ENCODE peak calls at places on chromosomes 16 and 17, in five cellular contexts. One of them, this sample, is unnamed.

GRCh38 chr16:77288222-77288621 is 89.0 kb downstream of the SYCE1L start:
- DNase-seq in H9: no peak
- DNase-seq in H1: no peak
- DNase-seq in neuronal stem cell: no peak
- DNase-seq in trophoblast cell: peak
- DNase-seq in this sample: peak

GRCh38 chr16:27717726-27718125 is 167.8 kb downstream of the KATNIP start:
- DNase-seq in H9: no peak
- DNase-seq in H1: no peak
- DNase-seq in neuronal stem cell: no peak
- DNase-seq in trophoblast cell: no peak
- DNase-seq in this sample: no peak

GRCh38 chr16:30007378-30007895 is 3.4 kb downstream of the DOC2A start:
- DNase-seq in H9: no peak
- DNase-seq in H1: no peak
- DNase-seq in neuronal stem cell: no peak
- DNase-seq in trophoblast cell: no peak
- DNase-seq in this sample: no peak

GRCh38 chr16:24049113-24049512 is 207.0 kb upstream of the CACNG3 start:
- DNase-seq in H9: no peak
- DNase-seq in H1: no peak
- DNase-seq in neuronal stem cell: no peak
- DNase-seq in trophoblast cell: no peak
- DNase-seq in this sample: no peak

GRCh38 chr16:177394-177822 is 928 bp downstream of the HBA1 start:
- DNase-seq in H9: no peak
- DNase-seq in H1: no peak
- DNase-seq in neuronal stem cell: no peak
- DNase-seq in trophoblast cell: no peak
- DNase-seq in this sample: no peak

GRCh38 chr17:21299981-21300600 is 15.6 kb downstream of the MAP2K3 start:
- DNase-seq in H9: no peak
- DNase-seq in H1: no peak
- DNase-seq in neuronal stem cell: no peak
- DNase-seq in trophoblast cell: peak
- DNase-seq in this sample: no peak

GRCh38 chr17:57305918-57306317 is 49.6 kb downstream of the MSI2 start:
- DNase-seq in H9: no peak
- DNase-seq in H1: no peak
- DNase-seq in neuronal stem cell: no peak
- DNase-seq in trophoblast cell: no peak
- DNase-seq in this sample: no peak

GRCh38 chr17:49224198-49224996 is 6.2 kb downstream of the PHOSPHO1 start:
- DNase-seq in H9: peak
- DNase-seq in H1: no peak
- DNase-seq in neuronal stem cell: no peak
- DNase-seq in trophoblast cell: no peak
- DNase-seq in this sample: peak

GRCh38 chr17:17669081-17669850 is 12.0 kb upstream of the RAI1 start:
- DNase-seq in H9: no peak
- DNase-seq in H1: no peak
- DNase-seq in neuronal stem cell: no peak
- DNase-seq in trophoblast cell: no peak
- DNase-seq in this sample: no peak

GRCh38 chr16:20404637-20405036 is at the start of gene PDILT:
- DNase-seq in H9: no peak
- DNase-seq in H1: no peak
- DNase-seq in neuronal stem cell: no peak
- DNase-seq in trophoblast cell: no peak
- DNase-seq in this sample: no peak

GRCh38 chr16:20415541-20415940 is 6.2 kb downstream of the ACSM5 start:
- DNase-seq in H9: no peak
- DNase-seq in H1: no peak
- DNase-seq in neuronal stem cell: no peak
- DNase-seq in trophoblast cell: no peak
- DNase-seq in this sample: no peak

GRCh38 chr16:20410153-20410723 is 904 bp downstream of the ACSM5 start:
- DNase-seq in H9: no peak
- DNase-seq in H1: no peak
- DNase-seq in neuronal stem cell: no peak
- DNase-seq in trophoblast cell: peak
- DNase-seq in this sample: no peak

GRCh38 chr16:20411055-20411454 is 1.7 kb downstream of the ACSM5 start:
- DNase-seq in H9: no peak
- DNase-seq in H1: no peak
- DNase-seq in neuronal stem cell: no peak
- DNase-seq in trophoblast cell: no peak
- DNase-seq in this sample: no peak

GRCh38 chr16:20409398-20410152 is at the start of gene ACSM5:
- DNase-seq in H9: no peak
- DNase-seq in H1: no peak
- DNase-seq in neuronal stem cell: no peak
- DNase-seq in trophoblast cell: no peak
- DNase-seq in this sample: no peak
- H3K18ac ChIP-seq in H9: no peak
- H3K18ac ChIP-seq in H1: no peak
- H3K18ac ChIP-seq in neuronal stem cell: peak
- H3K18ac ChIP-seq in trophoblast cell: no peak
- H3K18ac ChIP-seq in this sample: no peak

DNA sequence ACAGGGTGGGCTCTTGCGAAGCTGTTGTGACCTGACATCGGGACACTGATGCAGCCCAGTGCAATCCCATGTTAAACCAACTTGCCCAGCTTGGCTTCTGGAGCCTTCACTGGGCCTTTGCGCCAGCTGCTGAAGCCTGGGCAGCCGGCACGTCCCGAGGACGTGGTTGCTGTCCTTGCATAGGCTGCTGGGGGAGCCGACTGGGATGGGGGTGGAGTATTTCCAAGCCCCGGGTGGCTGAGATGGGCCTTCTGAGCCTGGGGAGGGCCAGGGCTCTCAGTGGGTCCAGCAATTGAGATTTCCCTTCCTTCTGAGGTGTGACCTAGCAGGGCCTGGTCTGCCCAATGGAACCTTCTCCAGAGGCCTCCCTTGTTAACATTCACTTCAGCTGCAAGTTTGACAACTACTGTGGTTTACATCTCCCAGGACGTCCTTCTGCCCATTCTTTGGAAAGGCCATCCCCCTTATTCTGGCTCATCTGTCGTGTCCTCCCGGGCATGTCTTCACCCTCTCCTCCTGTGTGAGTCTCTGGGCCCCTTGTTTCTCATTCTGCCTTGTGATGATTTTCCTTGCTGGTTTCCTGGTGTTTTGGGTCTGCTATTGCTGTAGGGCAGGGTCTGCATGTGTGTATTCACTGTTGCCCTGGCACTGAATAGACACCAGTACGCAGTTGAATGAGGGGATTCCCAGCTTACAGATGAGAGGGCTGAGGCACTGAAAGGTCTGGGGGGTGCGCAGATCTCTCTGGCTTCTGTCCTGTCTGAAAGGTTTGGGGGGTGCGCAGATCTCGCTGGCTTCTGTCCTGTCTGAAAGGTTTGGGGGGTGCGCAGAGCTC is 34.4 kb downstream of the HAPSTR1 start:
- DNase-seq in H9: no peak
- DNase-seq in H1: no peak
- DNase-seq in neuronal stem cell: no peak
- DNase-seq in trophoblast cell: no peak
- DNase-seq in this sample: peak
- H2BK12ac ChIP-seq in H9: no peak
- H2BK12ac ChIP-seq in H1: no peak
- H2BK12ac ChIP-seq in neuronal stem cell: no peak
- H2BK12ac ChIP-seq in trophoblast cell: no peak
- H2BK12ac ChIP-seq in this sample: no peak

DNA sequence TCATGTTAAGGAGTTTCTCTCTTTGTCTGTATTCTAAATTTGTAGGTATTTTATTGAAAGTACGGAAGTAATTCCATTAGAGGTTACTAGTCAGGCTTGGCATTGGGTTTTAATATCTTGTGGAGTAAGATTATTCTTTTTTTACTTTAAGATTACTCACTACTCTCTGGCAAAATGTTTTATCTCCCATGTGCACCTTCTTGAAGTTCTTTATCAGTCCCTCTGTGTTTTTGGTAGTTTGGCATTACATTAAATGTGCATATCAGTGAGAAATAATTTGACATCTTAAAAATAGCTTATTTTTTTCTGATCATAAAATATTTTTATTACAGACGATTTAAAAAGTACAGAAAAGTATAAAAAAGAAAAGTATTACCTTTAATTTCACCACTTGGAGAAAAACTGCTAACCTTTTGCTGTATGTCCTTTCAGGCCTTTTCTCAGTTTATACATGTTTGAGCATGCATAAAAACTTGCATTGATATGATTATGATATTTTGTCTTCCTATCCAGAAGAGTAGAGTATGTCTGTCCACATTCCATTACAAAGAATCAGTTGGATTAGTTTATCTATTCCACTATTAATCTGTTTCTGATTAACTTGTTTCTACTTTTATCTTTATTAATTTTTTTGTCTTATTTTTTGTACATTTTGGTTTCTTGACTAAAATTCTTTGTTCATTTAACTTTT is 198.3 kb downstream of the SPECC1 start:
- DNase-seq in H9: no peak
- DNase-seq in H1: no peak
- DNase-seq in neuronal stem cell: no peak
- DNase-seq in trophoblast cell: no peak
- DNase-seq in this sample: no peak
- H3K18ac ChIP-seq in H9: no peak
- H3K18ac ChIP-seq in H1: no peak
- H3K18ac ChIP-seq in neuronal stem cell: no peak
- H3K18ac ChIP-seq in trophoblast cell: no peak
- H3K18ac ChIP-seq in this sample: no peak

GRCh38 chr16:75246504-75247205 is 4.8 kb downstream of the BCAR1 start:
- DNase-seq in H9: no peak
- DNase-seq in H1: no peak
- DNase-seq in neuronal stem cell: no peak
- DNase-seq in trophoblast cell: no peak
- DNase-seq in this sample: peak
- H2BK12ac ChIP-seq in H9: no peak
- H2BK12ac ChIP-seq in H1: peak
- H2BK12ac ChIP-seq in neuronal stem cell: peak
- H2BK12ac ChIP-seq in trophoblast cell: peak
- H2BK12ac ChIP-seq in this sample: peak

DNA sequence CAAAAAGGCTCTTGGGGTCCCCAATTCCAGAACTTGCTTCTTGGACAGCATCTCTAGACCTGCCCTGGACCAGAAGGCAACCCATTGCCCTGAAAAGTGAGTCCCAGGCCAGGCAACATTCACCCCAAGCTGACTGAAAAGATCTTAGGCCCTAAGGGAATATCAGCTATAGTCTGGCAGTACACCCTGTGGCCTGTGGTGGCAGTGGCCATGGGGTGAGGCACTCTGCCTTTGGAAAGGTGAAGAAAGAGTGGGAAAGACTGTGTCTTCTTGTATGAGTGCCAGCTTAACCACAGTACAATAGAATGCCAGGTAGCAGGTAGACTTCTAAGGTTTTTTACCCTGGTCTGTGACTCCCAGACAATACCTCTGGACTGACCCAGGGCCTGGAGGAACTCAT is 564.5 kb downstream of the CDH8 start:
- DNase-seq in H9: no peak
- DNase-seq in H1: no peak
- DNase-seq in neuronal stem cell: no peak
- DNase-seq in trophoblast cell: no peak
- DNase-seq in this sample: no peak
- H3K18ac ChIP-seq in H9: no peak
- H3K18ac ChIP-seq in H1: no peak
- H3K18ac ChIP-seq in neuronal stem cell: no peak
- H3K18ac ChIP-seq in trophoblast cell: no peak
- H3K18ac ChIP-seq in this sample: no peak

DNA sequence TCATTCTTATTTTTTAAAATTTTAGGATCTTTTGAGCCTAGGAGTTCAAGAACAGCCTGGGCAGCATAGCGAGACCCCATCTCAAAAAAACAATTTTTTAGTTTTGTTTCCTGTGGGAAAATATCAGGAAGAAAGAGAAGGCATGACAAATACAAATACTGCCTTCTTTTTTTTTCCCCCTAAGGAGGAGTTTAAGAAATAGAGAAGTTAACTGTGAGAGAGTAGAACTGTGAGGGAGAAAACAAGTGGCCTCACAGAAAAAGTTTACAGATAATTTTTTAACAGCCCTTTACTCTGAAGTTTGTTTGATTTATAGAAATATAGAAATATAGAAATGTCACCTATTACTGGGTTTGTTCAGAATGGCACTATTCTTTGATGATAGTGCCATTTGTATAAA is 21.1 kb downstream of the TTYH2 start:
- DNase-seq in H9: no peak
- DNase-seq in H1: no peak
- DNase-seq in neuronal stem cell: no peak
- DNase-seq in trophoblast cell: no peak
- DNase-seq in this sample: no peak
- H2BK12ac ChIP-seq in H9: no peak
- H2BK12ac ChIP-seq in H1: no peak
- H2BK12ac ChIP-seq in neuronal stem cell: no peak
- H2BK12ac ChIP-seq in trophoblast cell: no peak
- H2BK12ac ChIP-seq in this sample: no peak